ENCODE peak calls at places on chromosomes 1 and 21, in ten cellular contexts. U is naive B cell; Q is Calu3; T is activated CD4-positive, alpha-beta T cell treated with anti-CD3 and anti-CD28 coated beads, Interleukin-2, amount 50 U/mL, for 24 hours; E is B cell; R is GM12891; K is left lung; C is H1; B is left ventricle myocardium inferior; V is stimulated activated CD4-positive, alpha-beta T cell treated with anti-CD3 and anti-CD28 coated beads, TNF-alpha, amount 100 ng/mL, for 1 hour. P is an unnamed sample.

GRCh38 chr1:30915491-30916230 is 7.1 kb upstream of the SDC3 start:
- DNase-seq in U (no peak), Q (no peak), T (no peak), E (no peak), R (no peak), K (no peak), C (no peak), B (no peak), V (no peak), P (no peak)

GRCh38 chr21:44528634-44528995 is 11.4 kb downstream of the KRTAP10-1 start:
- DNase-seq in U (no peak), Q (no peak), T (no peak), E (no peak), R (no peak), K (peak), C (no peak), B (no peak), V (no peak), P (no peak)

GRCh38 chr1:219373616-219373935 is 199.9 kb downstream of the LYPLAL1 start:
- DNase-seq in U (no peak), Q (no peak), T (no peak), E (no peak), R (no peak), K (no peak), C (no peak), B (no peak), V (no peak), P (no peak)

GRCh38 chr1:183871142-183871541 is 66.2 kb downstream of the RGL1 start:
- DNase-seq in U (no peak), Q (no peak), T (no peak), E (no peak), R (no peak), K (no peak), C (no peak), B (no peak), V (no peak), P (no peak)

GRCh38 chr1:233864578-233864977 is 39.9 kb upstream of the SLC35F3 start:
- DNase-seq in U (no peak), Q (no peak), T (no peak), E (no peak), R (no peak), K (no peak), C (no peak), B (no peak), V (no peak), P (no peak)

GRCh38 chr1:187921426-187921825 is 1092.7 kb downstream of the PLA2G4A start:
- DNase-seq in U (no peak), Q (no peak), T (no peak), E (no peak), R (no peak), K (no peak), C (no peak), B (no peak), V (no peak), P (no peak)

GRCh38 chr1:225882008-225882698 is at the start of gene TMEM63A:
- DNase-seq in U (peak), Q (peak), T (peak), E (peak), R (peak), K (peak), C (peak), B (peak), V (peak), P (peak)

GRCh38 chr1:82161651-82162238 is 361.0 kb downstream of the ADGRL2 start:
- DNase-seq in U (no peak), Q (no peak), T (no peak), E (no peak), R (no peak), K (no peak), C (no peak), B (no peak), V (no peak), P (no peak)

GRCh38 chr1:40315795-40316594 is 1.1 kb downstream of the COL9A2 start:
- DNase-seq in U (no peak), Q (no peak), T (no peak), E (peak), R (no peak), K (no peak), C (no peak), B (no peak), V (no peak), P (no peak)

GRCh38 chr1:39981957-39982356 is 27.0 kb downstream of the MFSD2A start:
- DNase-seq in U (no peak), Q (peak), T (no peak), E (no peak), R (no peak), K (no peak), C (peak), B (no peak), V (no peak), P (peak)

GRCh38 chr1:183411091-183411490 is 7.1 kb downstream of the NMNAT2 start:
- DNase-seq in U (no peak), Q (no peak), T (no peak), E (no peak), R (no peak), K (no peak), C (no peak), B (no peak), V (no peak), P (no peak)

GRCh38 chr1:53502641-53503432 is 43.6 kb downstream of the DMRTB1 start:
- DNase-seq in U (no peak), Q (no peak), T (no peak), E (no peak), R (no peak), K (no peak), C (no peak), B (no peak), V (no peak), P (no peak)

GRCh38 chr1:8847990-8848389 is 30.5 kb downstream of the ENO1 start:
- DNase-seq in U (no peak), Q (no peak), T (no peak), E (no peak), R (no peak), K (no peak), C (no peak), B (no peak), V (no peak), P (no peak)

GRCh38 chr1:67629370-67630075 is 55.5 kb upstream of the GADD45A start:
- DNase-seq in U (no peak), Q (no peak), T (no peak), E (no peak), R (no peak), K (no peak), C (no peak), B (no peak), V (no peak), P (no peak)

GRCh38 chr1:156912861-156913808 is 7.3 kb upstream of the LRRC71 start:
- DNase-seq in U (no peak), Q (no peak), T (no peak), E (no peak), R (no peak), K (peak), C (no peak), B (no peak), V (no peak), P (no peak)

GRCh38 chr1:47664356-47664755 is 226.5 kb downstream of the FOXD2 start:
- DNase-seq in U (no peak), Q (no peak), T (no peak), E (no peak), R (no peak), K (no peak), C (no peak), B (no peak), V (no peak), P (no peak)

GRCh38 chr1:6321205-6321604 is 60.3 kb upstream of the GPR153 start:
- DNase-seq in U (no peak), Q (no peak), T (no peak), E (no peak), R (no peak), K (no peak), C (no peak), B (no peak), V (no peak), P (no peak)

GRCh38 chr1:185971688-185972087 is 237.5 kb downstream of the HMCN1 start:
- DNase-seq in U (no peak), Q (no peak), T (no peak), E (no peak), R (no peak), K (no peak), C (no peak), B (no peak), V (no peak), P (no peak)

GRCh38 chr1:179016694-179017382 is 8.9 kb upstream of the FAM20B start:
- DNase-seq in U (no peak), Q (peak), T (no peak), E (no peak), R (no peak), K (peak), C (no peak), B (peak), V (no peak), P (peak)

GRCh38 chr1:202018476-202019234 is 8.3 kb downstream of the ELF3 start:
- DNase-seq in U (no peak), Q (peak), T (no peak), E (no peak), R (no peak), K (peak), C (no peak), B (no peak), V (no peak), P (no peak)

GRCh38 chr1:20271498-20272400 is 18.9 kb upstream of the VWA5B1 start:
- DNase-seq in U (no peak), Q (no peak), T (no peak), E (no peak), R (no peak), K (no peak), C (no peak), B (no peak), V (no peak), P (no peak)

GRCh38 chr1:174812656-174813055 is 187.1 kb upstream of the CACYBP start:
- DNase-seq in U (no peak), Q (no peak), T (no peak), E (no peak), R (no peak), K (no peak), C (no peak), B (no peak), V (no peak), P (no peak)

GRCh38 chr1:45545019-45545493 is 5.6 kb upstream of the AKR1A1 start:
- DNase-seq in U (no peak), Q (no peak), T (no peak), E (no peak), R (no peak), K (no peak), C (no peak), B (no peak), V (no peak), P (no peak)

GRCh38 chr1:163820748-163821147 is 499.0 kb downstream of the NUF2 start:
- DNase-seq in U (no peak), Q (no peak), T (no peak), E (no peak), R (no peak), K (no peak), C (no peak), B (no peak), V (no peak), P (no peak)

GRCh38 chr1:62304975-62305374 is 14.3 kb downstream of the KANK4 start:
- DNase-seq in U (no peak), Q (no peak), T (no peak), E (no peak), R (no peak), K (no peak), C (no peak), B (no peak), V (no peak), P (no peak)

P was measured in AG04450.